ENCODE peak calls at places on chromosome 1, in five cellular contexts. Q, I, H, X and L are unnamed samples.

GRCh38 chr1:107093385-107093784 is 36.9 kb downstream of the PRMT6 start:
- DNase-seq in X (no peak), I (no peak), Q (no peak), H (no peak), L (no peak)

GRCh38 chr1:207298666-207299065 is 22.8 kb upstream of the CD55 start:
- DNase-seq in Q (no peak), H (no peak), X (peak), I (no peak), L (no peak)

GRCh38 chr1:57137980-57138379 is 172.2 kb upstream of the C8B start:
- DNase-seq in X (no peak), I (no peak), Q (no peak), H (no peak), L (no peak)

GRCh38 chr1:244353572-244354091 is 98.1 kb downstream of the ADSS2 start:
- DNase-seq in X (peak), H (peak), I (peak), Q (no peak), L (peak)

GRCh38 chr1:202249846-202250245 is 56.2 kb downstream of the LGR6 start:
- DNase-seq in H (no peak), Q (peak), I (no peak), X (peak), L (no peak)

GRCh38 chr1:11487196-11487751 is 8.3 kb downstream of the DISP3 start:
- DNase-seq in H (no peak), Q (no peak), X (no peak), I (no peak), L (no peak)

GRCh38 chr1:171142451-171143121 is 42.5 kb upstream of the FMO2 start:
- DNase-seq in I (no peak), H (peak), X (peak), Q (no peak), L (no peak)

GRCh38 chr1:31745898-31746668 is 18.1 kb downstream of the ADGRB2 start:
- DNase-seq in I (no peak), H (no peak), X (no peak), Q (no peak), L (no peak)

GRCh38 chr1:17922833-17923232 is 167.7 kb downstream of the ACTL8 start:
- DNase-seq in Q (peak), H (peak), X (peak), I (peak), L (peak)

GRCh38 chr1:54230507-54231339 is 30.8 kb downstream of the MRPL37 start:
- DNase-seq in H (no peak), X (peak), Q (no peak), I (no peak), L (no peak)

GRCh38 chr1:239804265-239804664 is 287.4 kb upstream of the FMN2 start:
- DNase-seq in I (no peak), Q (no peak), X (no peak), H (no peak), L (no peak)

GRCh38 chr1:22236900-22237299 is 94.0 kb upstream of the WNT4 start:
- DNase-seq in H (no peak), Q (no peak), I (no peak), X (no peak), L (no peak)

GRCh38 chr1:82226198-82226505 is 425.4 kb downstream of the ADGRL2 start:
- DNase-seq in H (no peak), Q (no peak), I (no peak), X (no peak), L (peak)

GRCh38 chr1:205191617-205192016 is 19.9 kb downstream of the DSTYK start:
- DNase-seq in X (no peak), I (no peak), Q (no peak), H (no peak), L (no peak)

GRCh38 chr1:232940262-232940661 is 10.1 kb upstream of the NTPCR start:
- DNase-seq in I (no peak), Q (no peak), H (no peak), X (no peak), L (no peak)

GRCh38 chr1:3623441-3624150 is 1.2 kb upstream of the TPRG1L start:
- DNase-seq in I (no peak), Q (no peak), X (peak), H (no peak), L (no peak)

GRCh38 chr1:175197536-175197935 is 5.0 kb upstream of the KIAA0040 start:
- DNase-seq in H (no peak), Q (no peak), X (peak), I (no peak), L (peak)

GRCh38 chr1:86942743-86943142 is 28.3 kb downstream of the HS2ST1 start:
- DNase-seq in H (no peak), X (no peak), Q (no peak), I (no peak), L (no peak)

GRCh38 chr1:239951518-239952130 is 140.1 kb upstream of the FMN2 start:
- DNase-seq in X (peak), I (peak), H (peak), Q (peak), L (peak)

GRCh38 chr1:57440096-57440495 is 16.2 kb upstream of the DAB1 start:
- DNase-seq in Q (no peak), X (no peak), H (no peak), I (no peak), L (no peak)

GRCh38 chr1:35857830-35858229 is 25.2 kb upstream of the AGO1 start:
- DNase-seq in X (peak), I (no peak), Q (no peak), H (no peak), L (no peak)

GRCh38 chr1:226974544-226975258 is 34.6 kb downstream of the COQ8A start:
- DNase-seq in Q (no peak), X (peak), H (no peak), I (no peak), L (no peak)

GRCh38 chr1:231359113-231359512 is 21.0 kb downstream of the SPRTN start:
- DNase-seq in X (peak), I (no peak), Q (no peak), H (no peak), L (peak)

GRCh38 chr1:15649937-15650336 is 32.7 kb downstream of the DDI2 start:
- DNase-seq in H (no peak), X (no peak), I (no peak), Q (no peak), L (no peak)

GRCh38 chr1:71677541-71677940 is 596.7 kb upstream of the ZRANB2 start:
- DNase-seq in X (no peak), I (no peak), H (no peak), Q (no peak), L (no peak)

GRCh38 chr1:198007011-198007410 is 89.8 kb downstream of the LHX9 start:
- DNase-seq in X (no peak), H (no peak), Q (no peak), I (no peak), L (no peak)

GRCh38 chr1:201307760-201308499 is 24.6 kb downstream of the PKP1 start:
- DNase-seq in I (peak), Q (no peak), X (peak), H (peak), L (peak)

GRCh38 chr1:162389021-162389818 is 7.7 kb downstream of the C1orf226 start:
- DNase-seq in H (no peak), Q (no peak), I (no peak), X (peak), L (peak)

GRCh38 chr1:89910780-89911179 is 84.1 kb upstream of the ZNF326 start:
- DNase-seq in H (no peak), I (no peak), Q (no peak), X (peak), L (no peak)

GRCh38 chr1:209202826-209203439 is 380.6 kb upstream of the CAMK1G start:
- DNase-seq in Q (no peak), H (no peak), I (no peak), X (peak), L (peak)

GRCh38 chr1:198893141-198893540 is 254.3 kb downstream of the PTPRC start:
- DNase-seq in Q (no peak), I (no peak), H (no peak), X (no peak), L (no peak)

GRCh38 chr1:15843826-15844572 is 3.5 kb upstream of the SPEN start:
- DNase-seq in Q (no peak), H (no peak), X (peak), I (no peak), L (no peak)

GRCh38 chr1:172500207-172500606 is 32.7 kb upstream of the SUCO start:
- DNase-seq in H (no peak), I (no peak), Q (no peak), X (no peak), L (peak)

GRCh38 chr1:200733907-200734306 is 4.8 kb upstream of the CAMSAP2 start:
- DNase-seq in X (no peak), I (no peak), Q (no peak), H (no peak), L (peak)

DNA sequence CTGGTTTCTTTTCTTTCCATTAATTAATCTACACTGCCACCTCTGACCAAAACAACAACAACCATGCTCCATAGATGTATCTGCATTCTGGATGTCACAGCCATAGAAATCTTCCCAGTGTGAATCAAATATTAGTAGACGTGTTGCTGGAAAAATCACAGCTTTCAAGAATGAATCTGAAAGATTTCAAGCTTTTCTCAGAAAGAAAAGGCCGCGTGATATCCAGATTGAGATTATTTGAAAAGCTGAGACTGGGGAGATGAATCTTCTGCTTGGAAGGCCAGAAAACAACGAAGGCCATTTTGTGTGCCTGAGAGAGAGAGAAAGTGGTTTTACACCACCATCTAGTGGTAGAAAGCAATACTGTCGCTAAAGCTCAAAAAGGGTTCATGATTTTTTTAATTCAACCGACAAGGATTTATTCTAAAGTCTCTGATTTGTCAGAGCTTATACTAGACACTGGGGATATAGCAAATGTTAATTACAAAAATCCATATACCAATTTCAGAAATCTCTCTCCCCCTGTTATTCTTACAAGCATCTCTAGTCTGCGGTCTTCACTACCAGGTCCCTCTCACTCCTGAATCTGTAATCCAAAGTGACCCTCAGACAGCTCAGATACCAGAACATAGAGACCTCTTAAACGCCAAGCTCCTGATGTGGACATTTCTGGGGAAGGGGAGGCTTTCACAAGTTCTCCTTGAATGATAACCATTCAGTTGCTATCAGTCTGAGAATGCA is 87.5 kb upstream of the SGIP1 start:
- DNase-seq in X (peak), I (no peak), H (no peak), Q (no peak), L (peak)
- H3K4me3 ChIP-seq in X (no peak), I (no peak), H (no peak), Q (no peak), L (no peak)

GRCh38 chr1:212271234-212271633 is 14.0 kb upstream of the PPP2R5A start:
- DNase-seq in I (no peak), H (no peak), X (no peak), Q (no peak), L (no peak)

GRCh38 chr1:212269306-212269705 is 15.9 kb upstream of the PPP2R5A start:
- DNase-seq in I (no peak), X (no peak), H (no peak), Q (no peak), L (no peak)

GRCh38 chr1:212267460-212267859 is 17.8 kb upstream of the PPP2R5A start:
- DNase-seq in X (no peak), H (no peak), Q (no peak), I (no peak), L (no peak)

GRCh38 chr1:212270564-212270963 is 14.6 kb upstream of the PPP2R5A start:
- DNase-seq in H (no peak), I (no peak), X (no peak), Q (no peak), L (no peak)

DNA sequence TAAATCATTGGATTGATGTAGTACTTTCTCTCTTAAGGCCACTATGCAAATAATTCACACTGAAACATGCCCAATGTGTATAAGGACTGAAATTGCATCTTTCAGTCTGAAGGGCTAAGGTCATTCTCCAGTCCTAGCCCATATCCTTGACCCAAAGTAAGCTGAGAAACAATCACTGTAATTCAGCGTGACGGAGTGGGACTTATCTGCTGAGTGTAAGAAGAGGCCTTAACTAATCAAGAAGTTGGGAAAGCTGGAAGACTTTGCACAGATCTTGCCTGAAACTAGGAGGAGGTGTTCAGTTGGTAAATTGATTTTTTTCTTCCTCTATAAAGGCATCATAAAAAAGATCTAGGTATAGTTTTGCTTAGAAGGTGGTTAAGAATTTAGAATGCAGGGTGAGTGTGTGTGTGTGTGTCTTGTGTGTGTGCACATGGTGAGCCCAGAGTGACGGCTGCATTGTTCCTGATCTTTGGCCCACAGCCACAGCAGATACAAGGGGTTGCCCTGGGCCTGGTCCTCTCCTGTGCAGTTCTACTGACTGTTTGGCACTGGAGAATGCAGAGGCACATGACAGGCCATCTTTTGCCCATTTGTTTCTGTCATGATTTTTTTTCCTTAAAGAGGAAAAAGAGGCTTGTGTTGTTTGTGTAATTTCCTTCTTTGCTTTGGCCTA is 13.2 kb upstream of the PPP2R5A start:
- DNase-seq in I (no peak), X (no peak), Q (no peak), H (peak), L (no peak)
- H3K27ac ChIP-seq in I (peak), X (no peak), Q (no peak), H (no peak), L (no peak)

GRCh38 chr1:109913360-109913879 is 2.8 kb downstream of the CSF1 start:
- DNase-seq in H (no peak), X (peak), I (no peak), Q (no peak), L (no peak)
- H3K4me3 ChIP-seq in H (peak), X (peak), I (peak), Q (peak), L (no peak)

DNA sequence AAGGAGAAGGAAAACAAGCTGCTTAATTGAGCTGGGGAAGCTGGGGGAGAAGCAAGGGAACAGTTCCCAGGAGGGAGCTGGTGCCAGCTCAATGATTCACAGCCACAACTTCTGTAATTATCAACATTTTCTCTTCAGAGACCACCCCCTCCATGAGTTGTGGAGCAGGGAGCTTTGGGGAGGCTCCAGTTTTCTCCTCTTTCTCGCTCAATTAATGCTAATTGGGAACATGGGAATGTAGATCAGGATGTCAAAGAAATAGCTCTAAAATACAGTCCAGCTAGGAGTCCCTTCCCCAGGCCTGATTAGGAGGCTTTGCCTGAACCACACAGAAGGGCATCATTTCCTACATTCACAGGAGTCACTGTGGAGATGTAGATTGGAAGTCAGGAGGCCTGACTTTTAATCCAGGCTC is 12.2 kb upstream of the MNDA start:
- DNase-seq in H (no peak), X (no peak), Q (peak), I (no peak), L (no peak)
- H3K27ac ChIP-seq in H (peak), X (no peak), Q (no peak), I (no peak), L (no peak)

DNA sequence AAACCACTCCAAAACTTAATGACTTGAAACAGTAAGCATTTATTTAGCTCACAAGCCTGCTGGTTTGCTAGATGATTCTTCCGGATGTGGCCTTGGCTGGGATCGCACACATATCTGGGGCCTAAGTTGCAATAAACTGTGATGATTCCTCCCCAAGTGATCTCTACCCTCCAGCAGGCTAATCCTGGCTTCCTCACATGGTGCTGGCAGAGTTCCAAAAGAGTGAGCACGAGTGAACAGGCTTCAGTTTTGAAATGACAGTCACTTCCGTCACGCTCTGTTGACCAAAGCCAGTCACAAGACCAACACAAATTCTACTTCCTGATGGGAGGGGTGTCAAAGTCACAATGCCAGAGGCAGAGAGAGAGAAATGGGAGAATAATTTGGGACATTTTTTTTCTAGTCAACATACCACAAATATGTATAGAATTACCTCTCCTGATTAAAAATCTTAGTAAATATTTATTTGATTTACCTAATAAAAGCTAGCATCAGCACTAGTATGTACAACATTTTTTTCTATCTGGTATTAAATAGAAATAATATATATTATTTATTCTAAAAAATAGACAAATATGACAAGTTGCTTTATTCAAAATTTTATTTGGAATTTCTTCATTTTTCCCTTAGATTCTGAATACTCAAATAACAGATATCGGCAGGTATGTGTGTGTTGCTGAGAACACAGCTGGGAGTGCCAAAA is 292.7 kb downstream of the TPR start:
- DNase-seq in H (peak), X (peak), I (peak), Q (no peak), L (peak)
- H3K4me3 ChIP-seq in H (no peak), X (no peak), I (no peak), Q (no peak), L (no peak)

DNA sequence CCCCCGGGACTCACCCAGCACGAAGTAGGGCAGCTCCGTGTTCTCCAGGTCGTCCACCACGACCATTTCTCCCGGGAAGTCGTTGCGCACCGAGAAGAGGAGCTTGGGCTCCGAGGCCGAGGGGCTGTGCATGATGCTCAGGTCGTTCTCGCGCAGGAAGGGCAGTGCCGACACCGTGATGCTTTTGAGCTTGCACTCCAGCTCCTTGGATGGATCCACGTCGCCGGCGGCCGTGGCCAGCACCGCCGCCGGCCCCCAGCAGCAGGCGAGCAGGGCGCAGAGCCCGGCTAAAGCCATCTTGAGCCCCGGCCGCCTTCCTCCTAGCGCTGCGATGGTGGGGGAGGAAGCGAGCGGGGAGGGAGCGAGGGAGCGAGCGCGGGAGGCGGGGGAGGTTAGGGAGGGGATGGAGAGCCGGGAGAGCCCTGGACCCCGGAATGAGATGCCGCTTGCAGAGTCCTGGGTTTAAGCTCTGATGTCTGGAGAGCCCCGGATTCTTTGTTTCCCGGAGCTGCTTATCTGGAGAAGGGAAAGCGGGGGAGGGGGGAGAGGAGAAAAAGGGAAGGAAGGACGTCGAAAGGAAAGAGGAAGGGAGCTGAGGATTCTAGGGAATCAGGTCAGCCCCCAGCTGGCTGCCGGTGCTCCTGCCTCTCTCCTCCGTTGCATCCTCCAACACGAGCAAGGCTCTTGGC is at the start of gene ASTN1:
- DNase-seq in I (no peak), Q (peak), X (peak), H (no peak), L (no peak)
- H3K27ac ChIP-seq in I (no peak), Q (peak), X (no peak), H (no peak), L (no peak)

DNA sequence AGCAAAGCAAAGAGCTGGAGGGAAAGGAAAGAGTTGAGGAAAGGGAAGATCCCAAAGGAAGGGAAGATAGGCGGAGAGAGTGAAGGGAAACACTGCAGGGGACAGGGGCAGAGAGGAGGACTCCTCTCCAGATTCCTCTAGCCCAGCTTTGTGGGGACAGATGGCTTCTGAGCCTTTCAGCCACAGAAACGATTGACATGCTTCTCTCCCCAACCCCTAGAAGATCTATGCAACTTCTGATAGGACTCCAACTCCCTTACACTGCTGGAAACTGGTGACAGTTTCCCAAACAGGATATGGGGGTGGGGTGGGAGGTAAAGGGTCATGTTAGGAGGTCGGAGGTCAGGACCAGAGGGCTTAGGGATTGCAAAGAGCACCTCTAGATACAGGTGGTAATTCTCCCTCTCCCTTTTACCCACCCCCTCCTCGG is 6.5 kb downstream of the MEX3A start:
- DNase-seq in H (no peak), X (no peak), Q (no peak), I (no peak), L (no peak)
- H3K4me3 ChIP-seq in H (no peak), X (no peak), Q (no peak), I (peak), L (no peak)